ENCODE peak calls at places on chromosomes 16 and 17, in ten cellular contexts. I is stimulated activated CD8-positive, alpha-beta memory T cell treated with anti-CD3 and anti-CD28 coated beads, Interleukin-15, amount 100 ng/mL, for 4 hours; K is ovary; G is left ventricle myocardium superior; X is EL; V is NCI-H460; O is stimulated activated CD4-positive, alpha-beta T cell treated with anti-CD3 and anti-CD28 coated beads, Interleukin-4, amount 100 ng/mL, for 1 hour; W is NCI-H1417; C is Kasumi-1; N is kidney epithelial cell. E is an unnamed sample.

GRCh38 chr16:79093554-79093967 is 507.0 kb downstream of the MAF start:
- DNase-seq in V (no peak), I (no peak), N (no peak), X (no peak), K (no peak), O (peak; percentile 10), C (peak; percentile 91), G (no peak), W (no peak), E (no peak)

GRCh38 chr16:22635801-22636200 is 125.1 kb downstream of the NPIPB5 start:
- DNase-seq in I (no peak), K (no peak), V (no peak), N (no peak), X (no peak), W (no peak), G (no peak), C (no peak), O (no peak), E (no peak)

GRCh38 chr16:1749152-1750117 is 21.9 kb downstream of the NME3 start:
- DNase-seq in W (no peak), X (peak; percentile 21), N (no peak), I (no peak), O (no peak), K (no peak), V (no peak), G (no peak), C (no peak), E (no peak)

GRCh38 chr17:29583324-29584248 is 5.9 kb downstream of the GIT1 start:
- DNase-seq in N (no peak), K (no peak), C (no peak), X (no peak), I (no peak), W (no peak), V (no peak), O (peak; percentile 0), G (no peak), E (no peak)

GRCh38 chr16:85473326-85473725 is 139.8 kb upstream of the GSE1 start:
- DNase-seq in I (no peak), N (no peak), O (no peak), V (no peak), G (no peak), X (no peak), K (no peak), W (no peak), C (no peak), E (no peak)

GRCh38 chr16:10385725-10386516 is at the start of gene ATF7IP2:
- DNase-seq in I (peak; percentile 86), O (peak; percentile 91), W (no peak), K (peak; percentile 85), V (peak; percentile 83), N (peak; percentile 74), G (peak; percentile 94), X (peak; percentile 76), C (peak; percentile 77), E (peak; percentile 87)

GRCh38 chr17:38421871-38422819 is 6.1 kb upstream of the ARHGAP23 start:
- DNase-seq in G (no peak), W (no peak), O (no peak), V (no peak), I (no peak), N (no peak), C (no peak), K (no peak), X (no peak), E (no peak)

GRCh38 chr16:48075398-48075797 is 80.4 kb downstream of the ABCC12 start:
- DNase-seq in I (no peak), V (no peak), X (peak; percentile 50), K (no peak), C (no peak), W (no peak), O (no peak), G (no peak), N (no peak), E (no peak)

GRCh38 chr16:84677017-84677803 is 22.6 kb upstream of the USP10 start:
- DNase-seq in V (no peak), K (no peak), N (no peak), O (no peak), G (no peak), C (no peak), I (no peak), X (no peak), W (no peak), E (no peak)

GRCh38 chr16:30026449-30026848 is 3.5 kb downstream of the C16orf92 start:
- DNase-seq in C (no peak), N (no peak), K (no peak), W (no peak), G (no peak), O (no peak), V (no peak), I (no peak), X (no peak), E (no peak)